ENCODE peak calls at places on chromosomes 7 and 10, in seven cellular contexts. One of them, this sample, is unnamed.

GRCh38 chr10:31051703-31052102 is 20.0 kb upstream of the ZNF438 start:
- DNase-seq in sigmoid colon: no peak
- DNase-seq in body of pancreas: no peak
- DNase-seq in spleen: no peak
- DNase-seq in heart left ventricle: no peak
- DNase-seq in tibial nerve: no peak
- DNase-seq in A549: peak; percentile 54
- DNase-seq in this sample: no peak

GRCh38 chr7:152637920-152638580 is 37.9 kb downstream of the XRCC2 start:
- DNase-seq in body of pancreas: no peak
- DNase-seq in tibial nerve: no peak
- DNase-seq in A549: no peak
- DNase-seq in spleen: no peak
- DNase-seq in sigmoid colon: no peak
- DNase-seq in heart left ventricle: no peak
- DNase-seq in this sample: no peak

GRCh38 chr7:79434867-79435266 is 18.6 kb downstream of the MAGI2 start:
- DNase-seq in A549: no peak
- DNase-seq in heart left ventricle: no peak
- DNase-seq in spleen: no peak
- DNase-seq in sigmoid colon: no peak
- DNase-seq in body of pancreas: no peak
- DNase-seq in tibial nerve: no peak
- DNase-seq in this sample: no peak

GRCh38 chr7:66050990-66051424 is 24.6 kb upstream of the ASL start:
- DNase-seq in sigmoid colon: no peak
- DNase-seq in tibial nerve: no peak
- DNase-seq in heart left ventricle: no peak
- DNase-seq in A549: peak; percentile 81
- DNase-seq in body of pancreas: peak; percentile 63
- DNase-seq in spleen: no peak
- DNase-seq in this sample: no peak

GRCh38 chr7:99006739-99007424 is 128.6 kb downstream of the TRRAP start:
- DNase-seq in A549: no peak
- DNase-seq in spleen: no peak
- DNase-seq in tibial nerve: no peak
- DNase-seq in body of pancreas: no peak
- DNase-seq in heart left ventricle: no peak
- DNase-seq in sigmoid colon: no peak
- DNase-seq in this sample: peak; percentile 82

GRCh38 chr10:103890194-103890658 is 27.8 kb downstream of the STN1 start:
- DNase-seq in tibial nerve: no peak
- DNase-seq in heart left ventricle: peak; percentile 29
- DNase-seq in body of pancreas: peak; percentile 71
- DNase-seq in sigmoid colon: no peak
- DNase-seq in A549: peak; percentile 92
- DNase-seq in spleen: no peak
- DNase-seq in this sample: no peak

GRCh38 chr7:23347007-23347681 is 48.0 kb downstream of the MALSU1 start:
- DNase-seq in tibial nerve: no peak
- DNase-seq in A549: no peak
- DNase-seq in heart left ventricle: no peak
- DNase-seq in sigmoid colon: no peak
- DNase-seq in spleen: no peak
- DNase-seq in body of pancreas: no peak
- DNase-seq in this sample: no peak

GRCh38 chr7:159317294-159317693 is 172.6 kb upstream of the VIPR2 start:
- DNase-seq in heart left ventricle: no peak
- DNase-seq in tibial nerve: no peak
- DNase-seq in sigmoid colon: no peak
- DNase-seq in A549: no peak
- DNase-seq in spleen: no peak
- DNase-seq in body of pancreas: no peak
- DNase-seq in this sample: no peak

GRCh38 chr10:91115618-91116390 is 104.7 kb upstream of the PCGF5 start:
- DNase-seq in tibial nerve: no peak
- DNase-seq in sigmoid colon: no peak
- DNase-seq in heart left ventricle: no peak
- DNase-seq in A549: no peak
- DNase-seq in body of pancreas: no peak
- DNase-seq in spleen: no peak
- DNase-seq in this sample: peak; percentile 87

GRCh38 chr10:29517352-29517923 is 117.3 kb downstream of the SVIL start:
- DNase-seq in spleen: no peak
- DNase-seq in tibial nerve: no peak
- DNase-seq in heart left ventricle: no peak
- DNase-seq in sigmoid colon: no peak
- DNase-seq in A549: peak; percentile 46
- DNase-seq in body of pancreas: peak; percentile 59
- DNase-seq in this sample: no peak

GRCh38 chr10:26839966-26840627 is 20.7 kb downstream of the ABI1 start:
- DNase-seq in spleen: no peak
- DNase-seq in tibial nerve: no peak
- DNase-seq in body of pancreas: no peak
- DNase-seq in heart left ventricle: no peak
- DNase-seq in A549: no peak
- DNase-seq in sigmoid colon: no peak
- DNase-seq in this sample: no peak

GRCh38 chr10:114877301-114877644 is 55.7 kb downstream of the FHIP2A start:
- DNase-seq in A549: no peak
- DNase-seq in sigmoid colon: no peak
- DNase-seq in tibial nerve: no peak
- DNase-seq in spleen: no peak
- DNase-seq in heart left ventricle: no peak
- DNase-seq in body of pancreas: no peak
- DNase-seq in this sample: no peak

GRCh38 chr10:86711957-86712708 is 43.8 kb downstream of the LDB3 start:
- DNase-seq in sigmoid colon: peak; percentile 80
- DNase-seq in heart left ventricle: peak; percentile 58
- DNase-seq in body of pancreas: peak; percentile 61
- DNase-seq in tibial nerve: no peak
- DNase-seq in spleen: peak; percentile 85
- DNase-seq in A549: peak; percentile 53
- DNase-seq in this sample: no peak

GRCh38 chr7:43781726-43782607 is 23.5 kb downstream of the BLVRA start:
- DNase-seq in sigmoid colon: peak; percentile 64
- DNase-seq in A549: no peak
- DNase-seq in spleen: no peak
- DNase-seq in heart left ventricle: no peak
- DNase-seq in tibial nerve: no peak
- DNase-seq in body of pancreas: no peak
- DNase-seq in this sample: no peak

GRCh38 chr10:30384791-30385201 is 35.7 kb upstream of the MTPAP start:
- DNase-seq in tibial nerve: no peak
- DNase-seq in body of pancreas: peak; percentile 13
- DNase-seq in heart left ventricle: no peak
- DNase-seq in sigmoid colon: no peak
- DNase-seq in spleen: no peak
- DNase-seq in A549: peak; percentile 67
- DNase-seq in this sample: no peak

GRCh38 chr7:351256-351655 is 61.3 kb downstream of the FOXL3 start:
- DNase-seq in body of pancreas: no peak
- DNase-seq in A549: no peak
- DNase-seq in heart left ventricle: no peak
- DNase-seq in spleen: peak; percentile 85
- DNase-seq in tibial nerve: no peak
- DNase-seq in sigmoid colon: no peak
- DNase-seq in this sample: no peak

GRCh38 chr7:111846900-111847299 is 284.6 kb upstream of the IMMP2L start:
- DNase-seq in spleen: no peak
- DNase-seq in heart left ventricle: no peak
- DNase-seq in sigmoid colon: no peak
- DNase-seq in tibial nerve: no peak
- DNase-seq in A549: no peak
- DNase-seq in body of pancreas: no peak
- DNase-seq in this sample: no peak

GRCh38 chr10:121952226-121952625 is 22.8 kb downstream of the NSMCE4A start:
- DNase-seq in spleen: no peak
- DNase-seq in sigmoid colon: no peak
- DNase-seq in tibial nerve: no peak
- DNase-seq in body of pancreas: no peak
- DNase-seq in A549: no peak
- DNase-seq in heart left ventricle: no peak
- DNase-seq in this sample: no peak

GRCh38 chr10:35643151-35643975 is 1.3 kb upstream of the FZD8 start:
- DNase-seq in spleen: peak; percentile 82
- DNase-seq in tibial nerve: peak; percentile 49
- DNase-seq in A549: peak; percentile 28
- DNase-seq in heart left ventricle: peak; percentile 76
- DNase-seq in sigmoid colon: peak; percentile 92
- DNase-seq in body of pancreas: peak; percentile 79
- DNase-seq in this sample: no peak

GRCh38 chr7:128872394-128872824 is 9.8 kb downstream of the ATP6V1F start:
- DNase-seq in spleen: no peak
- DNase-seq in sigmoid colon: no peak
- DNase-seq in tibial nerve: no peak
- DNase-seq in heart left ventricle: no peak
- DNase-seq in body of pancreas: no peak
- DNase-seq in A549: no peak
- DNase-seq in this sample: no peak

GRCh38 chr7:105808703-105809590 is 67.5 kb downstream of the ATXN7L1 start:
- DNase-seq in heart left ventricle: no peak
- DNase-seq in body of pancreas: no peak
- DNase-seq in sigmoid colon: no peak
- DNase-seq in spleen: peak; percentile 89
- DNase-seq in A549: peak; percentile 18
- DNase-seq in tibial nerve: no peak
- DNase-seq in this sample: no peak

GRCh38 chr10:63052083-63052482 is 81.0 kb upstream of the NRBF2 start:
- DNase-seq in sigmoid colon: no peak
- DNase-seq in spleen: no peak
- DNase-seq in heart left ventricle: no peak
- DNase-seq in A549: no peak
- DNase-seq in tibial nerve: no peak
- DNase-seq in body of pancreas: no peak
- DNase-seq in this sample: no peak

GRCh38 chr7:155531686-155532085 is 14.7 kb downstream of the CNPY1 start:
- DNase-seq in spleen: peak; percentile 52
- DNase-seq in body of pancreas: no peak
- DNase-seq in heart left ventricle: no peak
- DNase-seq in A549: no peak
- DNase-seq in tibial nerve: no peak
- DNase-seq in sigmoid colon: peak; percentile 18
- DNase-seq in this sample: no peak

GRCh38 chr10:59580257-59580863 is 129.3 kb downstream of the SLC16A9 start:
- DNase-seq in spleen: no peak
- DNase-seq in heart left ventricle: no peak
- DNase-seq in sigmoid colon: no peak
- DNase-seq in A549: peak; percentile 39
- DNase-seq in body of pancreas: no peak
- DNase-seq in tibial nerve: no peak
- DNase-seq in this sample: peak; percentile 42

GRCh38 chr7:1539346-1540321 is 9.1 kb downstream of the MAFK start:
- DNase-seq in sigmoid colon: peak; percentile 66
- DNase-seq in spleen: no peak
- DNase-seq in tibial nerve: no peak
- DNase-seq in A549: peak; percentile 63
- DNase-seq in heart left ventricle: no peak
- DNase-seq in body of pancreas: no peak
- DNase-seq in this sample: no peak

GRCh38 chr7:8249121-8249520 is 12.8 kb downstream of the ICA1 start:
- DNase-seq in heart left ventricle: no peak
- DNase-seq in sigmoid colon: no peak
- DNase-seq in tibial nerve: no peak
- DNase-seq in body of pancreas: no peak
- DNase-seq in A549: no peak
- DNase-seq in spleen: no peak
- DNase-seq in this sample: no peak

GRCh38 chr7:103524042-103524907 is 78.3 kb upstream of the SLC26A5 start:
- DNase-seq in tibial nerve: no peak
- DNase-seq in spleen: no peak
- DNase-seq in body of pancreas: no peak
- DNase-seq in sigmoid colon: no peak
- DNase-seq in heart left ventricle: no peak
- DNase-seq in A549: peak; percentile 45
- DNase-seq in this sample: no peak
- TF ChIP-seq CTCF in tibial nerve: no peak
- TF ChIP-seq CTCF in spleen: peak; percentile 6
- TF ChIP-seq CTCF in body of pancreas: peak; percentile 60
- TF ChIP-seq CTCF in sigmoid colon: no peak
- TF ChIP-seq CTCF in heart left ventricle: peak; percentile 37
- TF ChIP-seq CTCF in A549: peak; percentile 52
- TF ChIP-seq CTCF in this sample: peak; percentile 21

GRCh38 chr10:93752761-93753160 is 5.0 kb upstream of the LGI1 start:
- DNase-seq in tibial nerve: no peak
- DNase-seq in sigmoid colon: no peak
- DNase-seq in heart left ventricle: no peak
- DNase-seq in body of pancreas: no peak
- DNase-seq in A549: peak; percentile 70
- DNase-seq in spleen: no peak
- DNase-seq in this sample: no peak
- H3K27ac ChIP-seq in tibial nerve: peak overlapping the region; percentile 82
- H3K27ac ChIP-seq in sigmoid colon: no peak overlapping the region
- H3K27ac ChIP-seq in heart left ventricle: no peak overlapping the region
- H3K27ac ChIP-seq in body of pancreas: no peak overlapping the region
- H3K27ac ChIP-seq in A549: no peak overlapping the region
- H3K27ac ChIP-seq in spleen: no peak overlapping the region
- H3K27ac ChIP-seq in this sample: no peak overlapping the region

DNA sequence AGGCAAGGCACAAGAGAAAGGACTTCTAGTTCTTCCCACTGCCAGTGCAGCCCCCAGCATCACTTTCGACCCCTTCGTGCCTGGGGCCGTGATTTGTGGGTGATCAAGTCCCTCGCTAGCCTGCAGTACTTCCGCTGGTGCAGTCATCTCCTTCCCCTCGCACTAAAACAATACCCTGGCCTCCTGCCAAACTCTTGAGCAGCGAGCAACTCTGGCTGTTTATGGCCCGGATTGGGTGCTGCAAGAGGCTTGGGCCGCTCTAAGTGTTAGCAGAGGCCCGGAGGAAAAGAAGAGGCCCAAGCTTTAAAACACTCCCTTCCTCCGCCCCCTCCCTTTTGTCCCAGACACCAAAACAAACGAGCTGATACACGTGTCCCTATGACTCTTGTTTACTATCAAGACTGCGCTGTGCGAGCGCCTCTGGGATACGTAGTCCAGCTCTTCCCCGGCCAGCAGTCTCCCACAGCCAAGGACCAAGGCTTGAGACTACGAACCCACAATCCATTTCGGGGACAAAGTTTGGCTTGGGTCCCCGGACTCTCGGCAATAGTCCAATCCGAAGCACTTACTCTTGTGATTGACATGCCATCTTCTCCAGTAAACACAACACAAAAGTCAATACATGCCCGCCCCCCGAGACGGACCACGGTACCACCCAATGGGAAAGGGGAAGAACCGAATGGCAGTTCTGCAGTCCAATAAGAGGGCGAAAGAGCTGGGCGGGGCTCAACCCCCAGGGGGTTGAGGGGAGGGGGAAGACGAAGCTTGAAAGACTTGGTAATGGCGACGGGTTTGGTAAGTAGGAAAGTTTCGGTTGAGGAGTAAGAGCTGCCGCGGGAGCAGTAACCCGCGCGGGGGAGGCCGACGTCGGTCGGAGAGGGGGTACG is at the start of gene HBP1:
- DNase-seq in spleen: peak; percentile 97
- DNase-seq in A549: peak; percentile 100
- DNase-seq in body of pancreas: peak; percentile 100
- DNase-seq in sigmoid colon: peak; percentile 100
- DNase-seq in tibial nerve: peak; percentile 100
- DNase-seq in heart left ventricle: peak; percentile 99
- DNase-seq in this sample: peak; percentile 100
- TF ChIP-seq POLR2A in spleen: peak; percentile 89
- TF ChIP-seq POLR2A in A549: no peak
- TF ChIP-seq POLR2A in body of pancreas: peak; percentile 83
- TF ChIP-seq POLR2A in sigmoid colon: peak; percentile 49
- TF ChIP-seq POLR2A in tibial nerve: peak; percentile 92
- TF ChIP-seq POLR2A in heart left ventricle: peak; percentile 17
- TF ChIP-seq POLR2A in this sample: peak; percentile 15

GRCh38 chr10:21523007-21523406 is 2.5 kb downstream of the SKIDA1 start:
- DNase-seq in heart left ventricle: no peak
- DNase-seq in tibial nerve: no peak
- DNase-seq in A549: peak; percentile 35
- DNase-seq in body of pancreas: no peak
- DNase-seq in spleen: no peak
- DNase-seq in sigmoid colon: no peak
- DNase-seq in this sample: no peak
- TF ChIP-seq CTCF in heart left ventricle: no peak
- TF ChIP-seq CTCF in tibial nerve: no peak
- TF ChIP-seq CTCF in A549: no peak
- TF ChIP-seq CTCF in body of pancreas: no peak
- TF ChIP-seq CTCF in spleen: no peak
- TF ChIP-seq CTCF in sigmoid colon: no peak
- TF ChIP-seq CTCF in this sample: no peak

This sample was measured in esophagus muscularis mucosa.